ENCODE peak calls at places on chromosomes 5 and 9, in four cellular contexts. M, S, A and P are unnamed samples.

GRCh38 chr9:115121140-115121710 is 3.3 kb upstream of the TNC start:
- DNase-seq in M (no peak), S (peak; percentile 95), A (no peak), P (no peak)

GRCh38 chr9:37998881-37999311 is 70.1 kb downstream of the SHB start:
- DNase-seq in M (peak; percentile 31), A (no peak), S (no peak), P (no peak)

GRCh38 chr9:135300346-135301141 is 179.0 kb upstream of the PPP1R26 start:
- DNase-seq in M (no peak), A (peak; percentile 5), S (no peak), P (no peak)

GRCh38 chr5:54702470-54702869 is 184.9 kb downstream of the SNX18 start:
- DNase-seq in A (peak; percentile 6), M (no peak), S (peak; percentile 19), P (no peak)

GRCh38 chr5:128693779-128694178 is 155.7 kb upstream of the FBN2 start:
- DNase-seq in A (no peak), S (peak; percentile 23), M (no peak), P (no peak)

GRCh38 chr9:129166962-129167557 is 11.0 kb downstream of the IER5L start:
- DNase-seq in A (peak; percentile 88), S (peak; percentile 81), M (peak; percentile 63), P (peak; percentile 67)

GRCh38 chr9:128762664-128763449 is 8.9 kb downstream of the ZER1 start:
- DNase-seq in A (peak; percentile 78), M (no peak), S (no peak), P (no peak)

GRCh38 chr5:40378431-40379175 is 301.1 kb upstream of the PTGER4 start:
- DNase-seq in M (no peak), S (no peak), A (peak; percentile 63), P (no peak)

GRCh38 chr5:79878721-79879336 is 112.2 kb downstream of the MTX3 start:
- DNase-seq in A (no peak), S (no peak), M (peak; percentile 31), P (peak; percentile 24)

GRCh38 chr5:1744393-1745189 is 55.0 kb downstream of the MRPL36 start:
- DNase-seq in S (no peak), M (no peak), A (no peak), P (no peak)

GRCh38 chr9:34546834-34547827 is 24.3 kb upstream of the ENHO start:
- DNase-seq in M (peak; percentile 78), S (peak; percentile 68), A (peak; percentile 47), P (peak; percentile 69)

GRCh38 chr9:105171076-105171475 is 73.4 kb upstream of the SLC44A1 start:
- DNase-seq in S (no peak), M (no peak), A (no peak), P (no peak)

GRCh38 chr5:143659614-143660238 is 152.2 kb upstream of the HMHB1 start:
- DNase-seq in M (no peak), S (no peak), A (peak; percentile 21), P (no peak)

GRCh38 chr9:109258619-109259321 is 62.1 kb downstream of the EPB41L4B start:
- DNase-seq in A (no peak), M (no peak), S (no peak), P (peak; percentile 78)

GRCh38 chr9:26271495-26272122 is 593.4 kb upstream of the TUSC1 start:
- DNase-seq in S (no peak), M (no peak), A (no peak), P (no peak)

GRCh38 chr9:130039504-130040147 is 3.4 kb downstream of the FNBP1 start:
- DNase-seq in S (peak; percentile 18), A (no peak), M (no peak), P (no peak)

GRCh38 chr5:66009277-66009676 is 82.9 kb downstream of the ERBIN start:
- DNase-seq in A (no peak), M (no peak), S (no peak), P (no peak)

GRCh38 chr5:66012271-66012670 is 85.9 kb downstream of the ERBIN start:
- DNase-seq in M (no peak), A (no peak), S (no peak), P (no peak)

GRCh38 chr5:66015296-66015960 is 89.1 kb downstream of the ERBIN start:
- DNase-seq in S (no peak), A (no peak), M (no peak), P (no peak)

GRCh38 chr5:66013906-66014305 is 87.5 kb downstream of the ERBIN start:
- DNase-seq in A (no peak), M (no peak), S (no peak), P (no peak)

DNA sequence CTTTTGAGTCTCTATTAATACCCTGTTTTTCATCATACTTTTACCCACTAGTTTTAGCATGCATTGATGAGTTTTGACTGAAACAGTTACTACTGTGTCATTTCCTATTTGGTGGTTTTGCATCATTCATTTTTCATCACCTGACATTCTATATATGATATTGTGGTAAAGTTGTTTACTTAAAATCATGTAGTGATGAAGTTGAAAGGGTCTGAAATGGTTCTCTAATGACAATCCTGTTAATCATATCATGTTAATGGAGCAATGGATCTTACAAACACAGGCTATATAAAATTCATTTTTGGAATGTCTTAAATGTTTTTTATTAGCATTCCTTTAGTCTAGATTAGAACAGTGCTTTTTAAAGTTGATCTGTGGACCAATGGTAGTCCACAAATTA is 84.1 kb downstream of the ERBIN start:
- DNase-seq in S (peak; percentile 27), A (no peak), M (no peak), P (no peak)
- H3K27ac ChIP-seq in S (no peak overlapping the region), A (no peak overlapping the region), M (no peak overlapping the region), P (no peak overlapping the region)

DNA sequence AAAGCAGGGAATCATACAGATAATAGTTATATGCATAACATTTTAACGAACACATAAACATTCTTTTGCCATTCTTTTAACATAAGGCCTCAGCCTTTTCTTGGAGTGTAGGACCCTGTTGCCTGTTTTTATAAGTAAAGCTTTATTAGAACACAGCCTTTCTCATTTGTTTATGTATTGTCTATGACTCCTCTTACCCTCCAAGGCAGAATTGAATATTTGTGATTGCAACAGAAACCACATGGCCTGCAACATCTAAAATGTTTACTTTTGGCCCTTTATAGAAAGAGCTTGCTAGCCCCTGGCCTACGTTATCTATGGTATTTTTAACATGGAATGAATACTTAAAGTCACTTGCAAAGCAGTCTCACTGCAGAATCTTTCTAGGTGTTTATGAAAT is 2.6 kb downstream of the SLC31A1 start:
- DNase-seq in S (peak; percentile 63), M (no peak), A (no peak), P (no peak)
- H3K4me3 ChIP-seq in S (no peak overlapping the region), M (no peak overlapping the region), A (no peak overlapping the region), P (no peak overlapping the region)

GRCh38 chr5:119343042-119343441 is 12.8 kb upstream of the TNFAIP8 start:
- DNase-seq in S (peak; percentile 60), M (no peak), A (no peak), P (no peak)
- H3K4me1 ChIP-seq in S (peaks cover 2% of the 10 kb centered on the region), M (no peaks in the 10 kb centered on the region), A (peaks cover 3% of the 10 kb centered on the region), P (peaks cover 40% of the 10 kb centered on the region)

GRCh38 chr5:145946112-145946861 is 9.9 kb downstream of the SH3RF2 start:
- DNase-seq in A (peak; percentile 78), S (peak; percentile 98), M (peak; percentile 95), P (no peak)

GRCh38 chr5:145942749-145943148 is 6.4 kb downstream of the SH3RF2 start:
- DNase-seq in S (no peak), M (no peak), A (no peak), P (no peak)

GRCh38 chr5:145945620-145946111 is 9.3 kb downstream of the SH3RF2 start:
- DNase-seq in M (no peak), S (no peak), A (no peak), P (no peak)

GRCh38 chr5:145943674-145944121 is 7.3 kb downstream of the SH3RF2 start:
- DNase-seq in S (peak; percentile 55), M (peak; percentile 23), A (peak; percentile 67), P (peak; percentile 16)

GRCh38 chr5:145944328-145944727 is 8.0 kb downstream of the SH3RF2 start:
- DNase-seq in A (peak; percentile 91), S (no peak), M (no peak), P (no peak)
- H3K27ac ChIP-seq in A (no peak overlapping the region), S (no peak overlapping the region), M (no peak overlapping the region), P (no peak overlapping the region)

GRCh38 chr5:77751328-77752023 is 24.7 kb downstream of the TBCA start:
- DNase-seq in S (no peak), M (no peak), A (no peak), P (no peak)
- H3K4me3 ChIP-seq in S (no peak overlapping the region), M (no peak overlapping the region), A (no peak overlapping the region), P (no peak overlapping the region)

GRCh38 chr9:72929542-72929941 is 23.3 kb downstream of the ALDH1A1 start:
- DNase-seq in M (no peak), A (no peak), S (no peak), P (no peak)

GRCh38 chr9:72930828-72931227 is 22.0 kb downstream of the ALDH1A1 start:
- DNase-seq in S (no peak), A (no peak), M (no peak), P (no peak)

GRCh38 chr9:72932669-72933068 is 20.2 kb downstream of the ALDH1A1 start:
- DNase-seq in A (no peak), M (no peak), S (no peak), P (no peak)

GRCh38 chr9:72931897-72932296 is 21.0 kb downstream of the ALDH1A1 start:
- DNase-seq in M (no peak), S (no peak), A (no peak), P (no peak)

DNA sequence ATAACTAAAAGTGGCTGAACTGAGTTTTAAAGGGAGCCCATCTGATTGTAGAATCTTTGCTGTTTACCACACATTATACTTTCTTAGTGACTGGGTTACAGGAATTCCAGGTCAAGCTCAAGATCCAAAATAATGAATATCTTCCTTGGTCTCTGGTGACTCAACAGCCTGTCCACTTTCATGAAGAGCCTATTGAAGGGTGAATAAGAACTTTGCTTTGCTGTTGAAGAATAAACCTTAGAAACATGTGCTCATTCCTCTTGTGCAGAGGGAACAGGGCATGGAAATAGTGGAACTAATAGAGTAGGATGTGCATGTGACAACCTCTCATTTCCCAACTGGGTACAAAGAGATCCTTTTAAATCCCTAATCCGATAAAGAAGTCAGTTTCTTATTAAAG is 21.4 kb downstream of the ALDH1A1 start:
- DNase-seq in M (no peak), S (peak; percentile 33), A (no peak), P (no peak)
- H3K4me1 ChIP-seq in M (no peaks in the 10 kb centered on the region), S (no peaks in the 10 kb centered on the region), A (peaks cover under 1% of the 10 kb centered on the region), P (no peaks in the 10 kb centered on the region)

DNA sequence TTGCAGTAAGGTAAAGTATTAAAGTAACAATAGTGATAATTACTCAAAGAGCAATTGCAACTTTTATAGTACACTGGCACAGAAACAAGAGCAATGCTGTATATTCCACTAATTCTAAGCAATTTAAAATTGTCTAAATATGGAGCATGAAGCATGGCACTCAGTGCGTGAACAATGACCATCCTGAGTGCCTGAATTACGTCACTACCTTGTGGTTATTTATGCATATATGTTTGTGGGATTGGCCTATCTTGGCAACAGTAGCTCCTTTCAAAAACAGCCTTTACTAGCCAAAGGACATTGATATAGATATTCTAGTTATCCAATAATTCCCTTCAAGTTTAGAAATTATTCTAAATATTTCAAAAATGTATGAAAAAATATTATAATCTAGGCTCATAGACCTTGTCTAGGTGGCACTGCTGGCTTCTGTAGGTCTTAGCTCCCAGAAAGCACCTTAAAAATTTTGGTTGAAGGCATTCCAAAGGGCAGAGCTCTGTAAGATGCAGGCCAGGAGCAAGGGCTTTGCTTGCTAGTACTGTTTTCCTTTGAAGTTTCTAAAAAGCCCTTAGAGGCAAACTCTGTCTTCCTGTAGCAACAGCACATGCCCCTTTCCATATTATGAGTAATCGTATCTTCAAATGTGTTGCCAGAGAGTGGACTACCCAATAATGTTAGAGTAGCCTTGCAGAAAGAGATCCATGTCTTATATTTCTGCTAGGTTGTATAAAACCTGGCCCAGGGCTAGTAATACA is 719.3 kb downstream of the NR2F1-AS1 start:
- DNase-seq in A (no peak), M (no peak), S (no peak), P (no peak)
- H3K27ac ChIP-seq in A (no peak overlapping the region), M (no peak overlapping the region), S (no peak overlapping the region), P (no peak overlapping the region)